ENCODE peak calls at places on chromosomes 2 and 18, in nine cellular contexts. X, W, F, H, C, P, A, U and Q are unnamed samples.

GRCh38 chr18:79567481-79568147 is 112.0 kb upstream of the CTDP1 start:
- DNase-seq in F (no peak), U (no peak), C (no peak), X (no peak), W (peak), A (peak), H (peak), P (peak), Q (peak)

GRCh38 chr18:44777429-44778192 is 96.9 kb downstream of the SETBP1 start:
- DNase-seq in P (no peak), X (no peak), F (no peak), C (no peak), W (no peak), U (no peak), A (no peak), H (peak), Q (no peak)

GRCh38 chr2:213227458-213227857 is 56.8 kb upstream of the SPAG16 start:
- DNase-seq in A (peak), X (no peak), W (peak), U (no peak), H (no peak), F (no peak), C (no peak), P (peak), Q (no peak)

GRCh38 chr2:235078182-235078581 is 126.4 kb downstream of the SH3BP4 start:
- DNase-seq in X (no peak), F (no peak), W (no peak), A (no peak), C (no peak), H (no peak), P (no peak), U (no peak), Q (no peak)

GRCh38 chr2:198788676-198789075 is 669.1 kb downstream of the SATB2 start:
- DNase-seq in P (no peak), X (no peak), H (no peak), W (no peak), A (no peak), C (no peak), F (no peak), U (no peak), Q (no peak)

GRCh38 chr2:172985139-172985874 is 90.3 kb upstream of the MAP3K20 start:
- DNase-seq in P (peak), W (peak), X (no peak), F (peak), H (peak), C (no peak), A (no peak), U (no peak), Q (peak)

GRCh38 chr2:204860249-204860648 is 315.0 kb downstream of the PARD3B start:
- DNase-seq in F (no peak), C (no peak), W (no peak), H (peak), U (no peak), P (no peak), X (peak), A (no peak), Q (peak)

GRCh38 chr2:185128331-185128730 is 530.0 kb downstream of the ZNF804A start:
- DNase-seq in A (no peak), C (no peak), X (no peak), H (no peak), P (peak), W (no peak), F (no peak), U (no peak), Q (no peak)